ENCODE peak calls at places on chromosomes 2 and 18, in four cellular contexts. S, E, X and V are unnamed samples.

GRCh38 chr2:111685342-111685741 is 198.7 kb downstream of the ANAPC1 start:
- DNase-seq in S (no peak), E (no peak), X (no peak), V (no peak)

GRCh38 chr2:98502556-98503335 is 58.1 kb downstream of the INPP4A start:
- DNase-seq in S (no peak), E (peak), X (no peak), V (no peak)

GRCh38 chr2:109275120-109276040 is 146.4 kb downstream of the SH3RF3 start:
- DNase-seq in S (no peak), E (no peak), X (no peak), V (no peak)

GRCh38 chr2:224925822-224926124 is 116.5 kb downstream of the DOCK10 start:
- DNase-seq in S (no peak), E (no peak), X (no peak), V (no peak)

GRCh38 chr2:26298638-26299393 is 47.1 kb upstream of the SELENOI start:
- DNase-seq in S (no peak), E (peak), X (no peak), V (no peak)

GRCh38 chr2:168534926-168535325 is 78.9 kb downstream of the CERS6 start:
- DNase-seq in S (no peak), E (no peak), X (no peak), V (no peak)

GRCh38 chr2:169727065-169727464 is 6.6 kb upstream of the KLHL23 start:
- DNase-seq in S (no peak), E (no peak), X (no peak), V (no peak)

GRCh38 chr2:138182913-138183312 is 218.6 kb downstream of the HNMT start:
- DNase-seq in S (no peak), E (no peak), X (no peak), V (no peak)

GRCh38 chr2:38778686-38779082 is 674 bp downstream of the GEMIN6 start:
- DNase-seq in S (no peak), E (no peak), X (no peak), V (no peak)

GRCh38 chr2:241841181-241842066 is 17.3 kb downstream of the PDCD1 start:
- DNase-seq in S (no peak), E (no peak), X (peak), V (no peak)

GRCh38 chr2:47535073-47535472 is 132.1 kb downstream of the MSH2 start:
- DNase-seq in S (no peak), E (no peak), X (no peak), V (no peak)

GRCh38 chr2:203858176-203858575 is 9.4 kb upstream of the CTLA4 start:
- DNase-seq in S (no peak), E (no peak), X (no peak), V (no peak)

GRCh38 chr2:59998324-59998723 is 555.1 kb downstream of the BCL11A start:
- DNase-seq in S (no peak), E (no peak), X (no peak), V (no peak)

GRCh38 chr2:147076634-147077033 is 768.2 kb upstream of the ACVR2A start:
- DNase-seq in S (no peak), E (no peak), X (no peak), V (no peak)

GRCh38 chr18:75548353-75548752 is 120.8 kb upstream of the SMIM21 start:
- DNase-seq in S (no peak), E (peak), X (no peak), V (no peak)

GRCh38 chr2:178513876-178514275 is 33.6 kb downstream of the PLEKHA3 start:
- DNase-seq in S (no peak), E (no peak), X (no peak), V (no peak)

GRCh38 chr2:105886680-105887079 is 142.0 kb downstream of the NCK2 start:
- DNase-seq in S (no peak), E (no peak), X (no peak), V (no peak)

GRCh38 chr2:208352644-208353567 is 53.7 kb upstream of the PTH2R start:
- DNase-seq in S (no peak), E (no peak), X (no peak), V (no peak)

GRCh38 chr2:204491528-204491927 is 53.7 kb upstream of the PARD3B start:
- DNase-seq in S (no peak), E (no peak), X (no peak), V (no peak)

GRCh38 chr2:100285691-100286090 is 36.6 kb downstream of the LONRF2 start:
- DNase-seq in S (no peak), E (no peak), X (no peak), V (no peak)

GRCh38 chr2:122519806-122520205 is 764.4 kb downstream of the TSN start:
- DNase-seq in S (no peak), E (no peak), X (no peak), V (no peak)

GRCh38 chr18:8701546-8702118 is 3.7 kb upstream of the MTCL1 start:
- DNase-seq in S (no peak), E (no peak), X (no peak), V (peak)

GRCh38 chr2:30608643-30609042 is 161.6 kb downstream of the LCLAT1 start:
- DNase-seq in S (no peak), E (no peak), X (no peak), V (no peak)
- TF ChIP-seq CTCF in S (no peak), E (no peak), X (no peak), V (no peak)

DNA sequence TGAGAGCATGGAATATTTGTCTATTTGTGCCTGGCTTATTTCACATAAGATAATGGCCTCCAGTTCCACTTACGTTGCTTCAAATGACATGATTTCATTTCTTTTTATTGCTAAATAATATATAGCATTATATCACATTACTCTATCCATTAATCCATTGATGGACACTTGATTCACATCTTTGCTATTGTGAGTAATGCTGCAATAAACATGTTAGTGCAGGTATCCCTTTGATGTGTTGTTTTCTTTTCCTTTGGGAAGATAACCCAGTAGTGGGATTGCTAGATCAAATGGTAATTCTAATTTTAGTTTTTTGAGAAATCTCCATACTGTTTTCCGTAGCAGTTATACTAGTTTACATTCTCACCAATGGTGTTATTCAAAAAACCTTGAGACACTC is 1343.3 kb upstream of the TMEFF2 start:
- DNase-seq in S (no peak), E (no peak), X (no peak), V (no peak)
- TF ChIP-seq CTCF in S (no peak), E (no peak), X (no peak), V (no peak)

DNA sequence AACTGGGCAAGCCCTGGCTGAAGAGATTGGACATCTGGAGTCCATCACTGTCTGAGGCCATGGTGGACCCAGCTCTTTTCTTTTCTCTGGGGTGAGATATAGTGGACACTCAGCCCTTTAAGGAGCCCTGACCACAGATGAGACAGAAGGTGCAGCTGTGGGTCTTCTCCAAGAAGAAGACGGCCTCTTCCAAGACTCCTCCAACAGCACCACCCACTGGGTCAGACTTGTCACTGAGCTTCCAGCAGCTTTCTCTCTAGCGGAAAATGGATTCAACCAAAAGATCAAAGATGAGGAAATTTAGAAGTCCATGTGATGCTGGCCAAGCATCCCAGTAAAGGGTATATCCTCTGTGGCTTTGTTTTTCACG is 27.3 kb downstream of the TWIST2 start:
- DNase-seq in S (no peak), E (no peak), X (no peak), V (no peak)
- TF ChIP-seq CTCF in S (no peak), E (no peak), X (no peak), V (no peak)

GRCh38 chr2:20600756-20601325 is 50.1 kb downstream of the HS1BP3 start:
- DNase-seq in S (no peak), E (no peak), X (no peak), V (no peak)
- TF ChIP-seq CTCF in S (peak), E (no peak), X (peak), V (no peak)